ENCODE peak calls at places on chromosomes 7 and 10, in ten cellular contexts. One of them, this sample, is unnamed.

GRCh38 chr7:1736469-1736817 is 66.4 kb downstream of the ELFN1 start:
- DNase-seq in heart right ventricle: no peak
- DNase-seq in AG09309: no peak
- DNase-seq in fibroblast of villous mesenchyme: no peak
- DNase-seq in HFF-Myc: no peak
- DNase-seq in PC-3: no peak
- DNase-seq in upper lobe of right lung: no peak
- DNase-seq in kidney epithelial cell: no peak
- DNase-seq in Panc1: no peak
- DNase-seq in colonic mucosa: no peak
- DNase-seq in this sample: no peak

GRCh38 chr10:86956841-86957448 is 470 bp downstream of the MMRN2 start:
- DNase-seq in heart right ventricle: no peak
- DNase-seq in AG09309: no peak
- DNase-seq in fibroblast of villous mesenchyme: no peak
- DNase-seq in HFF-Myc: no peak
- DNase-seq in PC-3: no peak
- DNase-seq in upper lobe of right lung: no peak
- DNase-seq in kidney epithelial cell: no peak
- DNase-seq in Panc1: no peak
- DNase-seq in colonic mucosa: no peak
- DNase-seq in this sample: no peak

GRCh38 chr7:91953618-91954017 is 13.0 kb downstream of the AKAP9 start:
- DNase-seq in heart right ventricle: no peak
- DNase-seq in AG09309: no peak
- DNase-seq in fibroblast of villous mesenchyme: peak; percentile 21
- DNase-seq in HFF-Myc: no peak
- DNase-seq in PC-3: peak; percentile 18
- DNase-seq in upper lobe of right lung: no peak
- DNase-seq in kidney epithelial cell: no peak
- DNase-seq in Panc1: no peak
- DNase-seq in colonic mucosa: no peak
- DNase-seq in this sample: no peak

GRCh38 chr10:127408115-127408710 is 140.9 kb upstream of the NPS start:
- DNase-seq in heart right ventricle: no peak
- DNase-seq in AG09309: no peak
- DNase-seq in fibroblast of villous mesenchyme: no peak
- DNase-seq in HFF-Myc: no peak
- DNase-seq in PC-3: no peak
- DNase-seq in upper lobe of right lung: peak; percentile 32
- DNase-seq in kidney epithelial cell: no peak
- DNase-seq in Panc1: no peak
- DNase-seq in colonic mucosa: no peak
- DNase-seq in this sample: no peak

GRCh38 chr10:29608062-29608461 is 26.7 kb downstream of the SVIL start:
- DNase-seq in heart right ventricle: peak; percentile 69
- DNase-seq in AG09309: no peak
- DNase-seq in fibroblast of villous mesenchyme: no peak
- DNase-seq in HFF-Myc: no peak
- DNase-seq in PC-3: no peak
- DNase-seq in upper lobe of right lung: no peak
- DNase-seq in kidney epithelial cell: no peak
- DNase-seq in Panc1: no peak
- DNase-seq in colonic mucosa: no peak
- DNase-seq in this sample: no peak

GRCh38 chr10:126252884-126253612 is 135.2 kb downstream of the ADAM12 start:
- DNase-seq in heart right ventricle: peak; percentile 48
- DNase-seq in AG09309: peak; percentile 99
- DNase-seq in fibroblast of villous mesenchyme: peak; percentile 99
- DNase-seq in HFF-Myc: peak; percentile 99
- DNase-seq in PC-3: peak; percentile 87
- DNase-seq in upper lobe of right lung: no peak
- DNase-seq in kidney epithelial cell: peak; percentile 89
- DNase-seq in Panc1: peak; percentile 17
- DNase-seq in colonic mucosa: no peak
- DNase-seq in this sample: peak; percentile 99

GRCh38 chr7:34011017-34011680 is 105.8 kb downstream of the BMPER start:
- DNase-seq in heart right ventricle: no peak
- DNase-seq in AG09309: no peak
- DNase-seq in fibroblast of villous mesenchyme: peak; percentile 52
- DNase-seq in HFF-Myc: no peak
- DNase-seq in PC-3: no peak
- DNase-seq in upper lobe of right lung: no peak
- DNase-seq in kidney epithelial cell: no peak
- DNase-seq in Panc1: no peak
- DNase-seq in colonic mucosa: no peak
- DNase-seq in this sample: no peak

GRCh38 chr10:50367732-50368131 is 116.4 kb upstream of the ASAH2 start:
- DNase-seq in heart right ventricle: no peak
- DNase-seq in AG09309: no peak
- DNase-seq in fibroblast of villous mesenchyme: peak; percentile 64
- DNase-seq in HFF-Myc: no peak
- DNase-seq in PC-3: peak; percentile 94
- DNase-seq in upper lobe of right lung: no peak
- DNase-seq in kidney epithelial cell: no peak
- DNase-seq in Panc1: no peak
- DNase-seq in colonic mucosa: peak; percentile 31
- DNase-seq in this sample: no peak

DNA sequence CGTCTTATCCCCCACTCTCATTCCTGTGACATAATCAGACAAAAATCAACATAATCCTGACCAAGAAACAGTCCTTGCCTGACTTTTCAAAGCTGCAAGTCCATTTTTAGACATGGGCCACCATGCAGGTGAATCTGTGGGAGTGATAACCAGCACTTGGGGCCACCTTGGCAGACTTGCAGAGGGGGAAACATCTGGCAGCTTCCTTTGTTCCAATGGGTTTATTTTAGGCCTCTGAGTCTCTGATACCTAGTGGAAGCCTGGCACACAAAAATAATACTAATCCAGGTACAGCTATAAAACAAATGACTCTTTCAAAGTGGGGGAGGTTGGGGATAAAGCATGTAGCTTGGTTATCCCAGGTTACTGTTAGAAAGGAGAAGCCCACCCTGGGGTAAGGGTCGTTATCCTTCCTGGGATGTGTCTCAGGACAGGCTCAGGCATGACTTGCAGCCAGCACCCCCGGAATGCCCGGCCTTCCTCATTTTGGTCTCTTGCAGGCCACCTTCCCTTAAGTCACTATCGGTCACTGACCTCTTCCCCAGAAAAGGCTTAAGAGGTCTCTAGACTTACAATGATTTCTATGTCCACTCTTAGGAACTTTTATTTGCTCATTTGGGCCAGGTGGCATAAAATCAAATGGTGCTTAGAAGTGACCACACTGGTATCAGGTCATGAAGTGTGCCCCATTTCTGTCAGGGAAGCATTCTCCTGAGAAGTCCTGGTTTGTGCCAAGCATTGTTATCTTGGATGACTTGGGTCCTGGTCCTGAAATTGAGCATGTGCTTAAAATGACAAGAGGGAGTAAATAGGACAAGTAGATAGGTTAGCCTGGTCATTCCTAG is 37.6 kb downstream of the EEPD1 start:
- DNase-seq in heart right ventricle: no peak
- DNase-seq in AG09309: no peak
- DNase-seq in fibroblast of villous mesenchyme: no peak
- DNase-seq in HFF-Myc: no peak
- DNase-seq in PC-3: no peak
- DNase-seq in upper lobe of right lung: peak; percentile 70
- DNase-seq in kidney epithelial cell: no peak
- DNase-seq in Panc1: no peak
- DNase-seq in colonic mucosa: no peak
- DNase-seq in this sample: no peak
- H3K4me3 ChIP-seq in heart right ventricle: no peak overlapping the region
- H3K4me3 ChIP-seq in AG09309: no peak overlapping the region
- H3K4me3 ChIP-seq in fibroblast of villous mesenchyme: no peak overlapping the region
- H3K4me3 ChIP-seq in HFF-Myc: no peak overlapping the region
- H3K4me3 ChIP-seq in PC-3: no peak overlapping the region
- H3K4me3 ChIP-seq in upper lobe of right lung: no peak overlapping the region
- H3K4me3 ChIP-seq in kidney epithelial cell: no peak overlapping the region
- H3K4me3 ChIP-seq in Panc1: no peak overlapping the region
- H3K4me3 ChIP-seq in colonic mucosa: no peak overlapping the region
- H3K4me3 ChIP-seq in this sample: no peak overlapping the region

GRCh38 chr7:155534691-155535090 is 11.7 kb downstream of the CNPY1 start:
- DNase-seq in heart right ventricle: no peak
- DNase-seq in AG09309: no peak
- DNase-seq in fibroblast of villous mesenchyme: no peak
- DNase-seq in HFF-Myc: no peak
- DNase-seq in PC-3: no peak
- DNase-seq in upper lobe of right lung: peak; percentile 49
- DNase-seq in kidney epithelial cell: no peak
- DNase-seq in Panc1: no peak
- DNase-seq in colonic mucosa: no peak
- DNase-seq in this sample: no peak

GRCh38 chr7:155533120-155533826 is 13.1 kb downstream of the CNPY1 start:
- DNase-seq in heart right ventricle: no peak
- DNase-seq in AG09309: no peak
- DNase-seq in fibroblast of villous mesenchyme: no peak
- DNase-seq in HFF-Myc: no peak
- DNase-seq in PC-3: no peak
- DNase-seq in upper lobe of right lung: peak; percentile 63
- DNase-seq in kidney epithelial cell: no peak
- DNase-seq in Panc1: no peak
- DNase-seq in colonic mucosa: no peak
- DNase-seq in this sample: no peak

GRCh38 chr7:155531686-155532085 is 14.7 kb downstream of the CNPY1 start:
- DNase-seq in heart right ventricle: no peak
- DNase-seq in AG09309: no peak
- DNase-seq in fibroblast of villous mesenchyme: no peak
- DNase-seq in HFF-Myc: no peak
- DNase-seq in PC-3: peak; percentile 77
- DNase-seq in upper lobe of right lung: peak; percentile 65
- DNase-seq in kidney epithelial cell: no peak
- DNase-seq in Panc1: no peak
- DNase-seq in colonic mucosa: no peak
- DNase-seq in this sample: no peak

GRCh38 chr7:155532792-155533119 is 13.6 kb downstream of the CNPY1 start:
- DNase-seq in heart right ventricle: no peak
- DNase-seq in AG09309: no peak
- DNase-seq in fibroblast of villous mesenchyme: no peak
- DNase-seq in HFF-Myc: no peak
- DNase-seq in PC-3: no peak
- DNase-seq in upper lobe of right lung: no peak
- DNase-seq in kidney epithelial cell: no peak
- DNase-seq in Panc1: no peak
- DNase-seq in colonic mucosa: no peak
- DNase-seq in this sample: no peak

DNA sequence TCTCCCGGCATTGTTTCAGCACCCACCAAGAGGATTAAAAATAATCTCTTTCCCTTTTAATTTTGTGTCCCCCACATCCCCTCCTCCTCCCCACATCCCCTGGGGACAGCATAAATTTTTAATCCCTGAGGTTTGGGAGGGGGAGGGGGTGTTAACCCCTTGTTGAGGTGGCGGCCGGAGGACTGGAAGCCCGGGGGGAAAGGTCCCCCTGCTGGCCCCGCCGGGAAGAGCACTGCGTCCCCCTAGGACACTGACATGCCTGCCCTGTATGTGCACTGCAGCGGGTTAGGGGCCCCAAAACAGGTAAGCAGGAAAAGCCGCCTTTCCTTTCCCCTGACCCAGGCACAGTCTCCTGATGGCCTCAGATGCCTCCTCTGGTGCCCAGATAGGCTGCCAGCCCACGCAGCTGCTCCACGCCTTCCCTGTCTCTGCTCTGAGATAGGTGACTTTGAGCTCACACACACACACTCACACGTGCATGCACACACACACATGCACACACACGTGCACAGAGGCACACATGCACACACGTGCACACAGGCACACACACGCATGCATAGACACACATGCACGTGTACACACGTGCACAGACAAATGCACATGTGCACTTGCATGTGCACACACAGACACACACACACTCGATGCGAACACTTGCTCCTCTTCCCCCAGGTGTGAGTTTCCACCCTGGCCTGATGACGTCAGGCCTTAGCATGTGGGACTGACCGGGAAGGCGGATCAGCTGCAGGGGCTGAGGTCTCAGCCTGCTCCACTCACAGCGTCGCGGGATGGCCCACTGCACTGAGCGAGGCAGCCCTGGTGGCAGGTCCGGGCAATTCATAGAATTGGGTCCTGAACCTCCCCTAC is 12.3 kb downstream of the CNPY1 start:
- DNase-seq in heart right ventricle: no peak
- DNase-seq in AG09309: no peak
- DNase-seq in fibroblast of villous mesenchyme: peak; percentile 11
- DNase-seq in HFF-Myc: no peak
- DNase-seq in PC-3: no peak
- DNase-seq in upper lobe of right lung: peak; percentile 57
- DNase-seq in kidney epithelial cell: no peak
- DNase-seq in Panc1: no peak
- DNase-seq in colonic mucosa: no peak
- DNase-seq in this sample: no peak
- H3K4me3 ChIP-seq in heart right ventricle: no peak overlapping the region
- H3K4me3 ChIP-seq in AG09309: no peak overlapping the region
- H3K4me3 ChIP-seq in fibroblast of villous mesenchyme: no peak overlapping the region
- H3K4me3 ChIP-seq in HFF-Myc: no peak overlapping the region
- H3K4me3 ChIP-seq in PC-3: peak overlapping the region; percentile 58
- H3K4me3 ChIP-seq in upper lobe of right lung: no peak overlapping the region
- H3K4me3 ChIP-seq in kidney epithelial cell: no peak overlapping the region
- H3K4me3 ChIP-seq in Panc1: no peak overlapping the region
- H3K4me3 ChIP-seq in colonic mucosa: no peak overlapping the region
- H3K4me3 ChIP-seq in this sample: no peak overlapping the region

GRCh38 chr7:45923290-45923689 is 2.2 kb upstream of the IGFBP3 start:
- DNase-seq in heart right ventricle: peak; percentile 75
- DNase-seq in AG09309: no peak
- DNase-seq in fibroblast of villous mesenchyme: peak; percentile 78
- DNase-seq in HFF-Myc: peak; percentile 33
- DNase-seq in PC-3: peak; percentile 83
- DNase-seq in upper lobe of right lung: peak; percentile 84
- DNase-seq in kidney epithelial cell: no peak
- DNase-seq in Panc1: no peak
- DNase-seq in colonic mucosa: peak; percentile 74
- DNase-seq in this sample: no peak

GRCh38 chr7:45921699-45922519 is 837 bp upstream of the IGFBP3 start:
- DNase-seq in heart right ventricle: peak; percentile 78
- DNase-seq in AG09309: no peak
- DNase-seq in fibroblast of villous mesenchyme: peak; percentile 82
- DNase-seq in HFF-Myc: peak; percentile 30
- DNase-seq in PC-3: peak; percentile 85
- DNase-seq in upper lobe of right lung: no peak
- DNase-seq in kidney epithelial cell: no peak
- DNase-seq in Panc1: no peak
- DNase-seq in colonic mucosa: peak; percentile 59
- DNase-seq in this sample: no peak

GRCh38 chr7:45923818-45924217 is 2.7 kb upstream of the IGFBP3 start:
- DNase-seq in heart right ventricle: no peak
- DNase-seq in AG09309: no peak
- DNase-seq in fibroblast of villous mesenchyme: no peak
- DNase-seq in HFF-Myc: no peak
- DNase-seq in PC-3: no peak
- DNase-seq in upper lobe of right lung: no peak
- DNase-seq in kidney epithelial cell: no peak
- DNase-seq in Panc1: no peak
- DNase-seq in colonic mucosa: no peak
- DNase-seq in this sample: no peak

GRCh38 chr7:45921381-45921698 is 268 bp upstream of the IGFBP3 start:
- DNase-seq in heart right ventricle: no peak
- DNase-seq in AG09309: no peak
- DNase-seq in fibroblast of villous mesenchyme: no peak
- DNase-seq in HFF-Myc: no peak
- DNase-seq in PC-3: no peak
- DNase-seq in upper lobe of right lung: no peak
- DNase-seq in kidney epithelial cell: no peak
- DNase-seq in Panc1: no peak
- DNase-seq in colonic mucosa: no peak
- DNase-seq in this sample: no peak

GRCh38 chr7:45922810-45923209 is 1.7 kb upstream of the IGFBP3 start:
- DNase-seq in heart right ventricle: peak; percentile 29
- DNase-seq in AG09309: no peak
- DNase-seq in fibroblast of villous mesenchyme: no peak
- DNase-seq in HFF-Myc: no peak
- DNase-seq in PC-3: peak; percentile 36
- DNase-seq in upper lobe of right lung: no peak
- DNase-seq in kidney epithelial cell: no peak
- DNase-seq in Panc1: no peak
- DNase-seq in colonic mucosa: no peak
- DNase-seq in this sample: no peak
- H3K4me3 ChIP-seq in heart right ventricle: peak overlapping the region; percentile 71
- H3K4me3 ChIP-seq in AG09309: peak overlapping the region; percentile 29
- H3K4me3 ChIP-seq in fibroblast of villous mesenchyme: peak overlapping the region; percentile 1
- H3K4me3 ChIP-seq in HFF-Myc: peak overlapping the region; percentile 19
- H3K4me3 ChIP-seq in PC-3: peak overlapping the region; percentile 80
- H3K4me3 ChIP-seq in upper lobe of right lung: peak overlapping the region; percentile 49
- H3K4me3 ChIP-seq in kidney epithelial cell: no peak overlapping the region
- H3K4me3 ChIP-seq in Panc1: peak overlapping the region; percentile 30
- H3K4me3 ChIP-seq in colonic mucosa: no peak overlapping the region
- H3K4me3 ChIP-seq in this sample: no peak overlapping the region

GRCh38 chr7:82156168-82156567 is 287.4 kb downstream of the CACNA2D1 start:
- DNase-seq in heart right ventricle: no peak
- DNase-seq in AG09309: no peak
- DNase-seq in fibroblast of villous mesenchyme: no peak
- DNase-seq in HFF-Myc: no peak
- DNase-seq in PC-3: no peak
- DNase-seq in upper lobe of right lung: no peak
- DNase-seq in kidney epithelial cell: no peak
- DNase-seq in Panc1: peak; percentile 33
- DNase-seq in colonic mucosa: no peak
- DNase-seq in this sample: no peak
- H3K4me3 ChIP-seq in heart right ventricle: no peak overlapping the region
- H3K4me3 ChIP-seq in AG09309: no peak overlapping the region
- H3K4me3 ChIP-seq in fibroblast of villous mesenchyme: no peak overlapping the region
- H3K4me3 ChIP-seq in HFF-Myc: no peak overlapping the region
- H3K4me3 ChIP-seq in PC-3: no peak overlapping the region
- H3K4me3 ChIP-seq in upper lobe of right lung: no peak overlapping the region
- H3K4me3 ChIP-seq in kidney epithelial cell: no peak overlapping the region
- H3K4me3 ChIP-seq in Panc1: no peak overlapping the region
- H3K4me3 ChIP-seq in colonic mucosa: no peak overlapping the region
- H3K4me3 ChIP-seq in this sample: no peak overlapping the region

This sample was measured in BJ.